ENCODE peak calls at places on chromosomes 7 and 10, in ten cellular contexts. V is fibroblast of lung; O is mesenchymal stem cell; J is astrocyte; P is tibial nerve; C is CD4-positive, alpha-beta memory T cell; H is small intestine; K is A549; T is adrenal gland; I is brain microvascular endothelial cell. U is an unnamed sample.

GRCh38 chr10:49385939-49386922 is 9.7 kb downstream of the DRGX start:
- DNase-seq in V (no peak), O (no peak), J (no peak), P (no peak), C (no peak), H (no peak), K (no peak), T (no peak), I (no peak), U (no peak)

GRCh38 chr7:132456418-132456817 is 119.9 kb downstream of the PLXNA4 start:
- DNase-seq in V (no peak), O (no peak), J (no peak), P (no peak), C (no peak), H (no peak), K (no peak), T (no peak), I (no peak), U (no peak)

GRCh38 chr10:74901867-74902439 is 75.6 kb downstream of the KAT6B start:
- DNase-seq in V (no peak), O (no peak), J (no peak), P (no peak), C (no peak), H (no peak), K (no peak), T (no peak), I (no peak), U (no peak)

GRCh38 chr7:46463170-46463569 is 542.1 kb upstream of the IGFBP3 start:
- DNase-seq in V (no peak), O (no peak), J (no peak), P (no peak), C (no peak), H (peak; percentile 5), K (no peak), T (no peak), I (no peak), U (no peak)

GRCh38 chr7:131013716-131014115 is 279.7 kb upstream of the KLF14 start:
- DNase-seq in V (no peak), O (no peak), J (no peak), P (no peak), C (no peak), H (no peak), K (no peak), T (no peak), I (no peak), U (no peak)

GRCh38 chr7:78543976-78544375 is 745.4 kb downstream of the PHTF2 start:
- DNase-seq in V (no peak), O (no peak), J (no peak), P (no peak), C (no peak), H (no peak), K (no peak), T (no peak), I (no peak), U (no peak)

GRCh38 chr10:62050941-62051433 is 149.5 kb downstream of the ARID5B start:
- DNase-seq in V (peak; percentile 96), O (peak; percentile 96), J (peak; percentile 96), P (peak; percentile 68), C (peak; percentile 83), H (no peak), K (peak; percentile 81), T (peak; percentile 72), I (peak; percentile 96), U (peak; percentile 66)

GRCh38 chr7:83001362-83002040 is 161.2 kb downstream of the PCLO start:
- DNase-seq in V (peak; percentile 64), O (peak; percentile 44), J (peak; percentile 60), P (no peak), C (no peak), H (no peak), K (no peak), T (no peak), I (peak; percentile 6), U (no peak)

GRCh38 chr10:74882427-74882826 is 56.0 kb downstream of the KAT6B start:
- DNase-seq in V (peak; percentile 30), O (peak; percentile 63), J (peak; percentile 19), P (no peak), C (no peak), H (no peak), K (no peak), T (no peak), I (no peak), U (no peak)

GRCh38 chr10:110918633-110919348 is at the start of gene BBIP1:
- DNase-seq in V (peak; percentile 100), O (peak; percentile 100), J (peak; percentile 100), P (peak; percentile 98), C (no peak), H (peak; percentile 100), K (peak; percentile 99), T (no peak), I (peak; percentile 100), U (peak; percentile 98)

GRCh38 chr7:80721880-80722595 is 83.6 kb downstream of the CD36 start:
- DNase-seq in V (peak; percentile 92), O (peak; percentile 91), J (peak; percentile 88), P (no peak), C (no peak), H (peak; percentile 55), K (peak; percentile 85), T (peak; percentile 16), I (peak; percentile 82), U (no peak)

GRCh38 chr7:95511716-95512260 is 26.0 kb downstream of the ASB4 start:
- DNase-seq in V (peak; percentile 54), O (peak; percentile 77), J (peak; percentile 30), P (peak; percentile 95), C (peak; percentile 16), H (peak; percentile 76), K (peak; percentile 85), T (peak; percentile 92), I (peak; percentile 76), U (peak; percentile 50)

GRCh38 chr7:34187908-34188307 is 282.6 kb downstream of the BMPER start:
- DNase-seq in V (peak; percentile 16), O (no peak), J (no peak), P (no peak), C (no peak), H (no peak), K (no peak), T (no peak), I (peak; percentile 6), U (no peak)

DNA sequence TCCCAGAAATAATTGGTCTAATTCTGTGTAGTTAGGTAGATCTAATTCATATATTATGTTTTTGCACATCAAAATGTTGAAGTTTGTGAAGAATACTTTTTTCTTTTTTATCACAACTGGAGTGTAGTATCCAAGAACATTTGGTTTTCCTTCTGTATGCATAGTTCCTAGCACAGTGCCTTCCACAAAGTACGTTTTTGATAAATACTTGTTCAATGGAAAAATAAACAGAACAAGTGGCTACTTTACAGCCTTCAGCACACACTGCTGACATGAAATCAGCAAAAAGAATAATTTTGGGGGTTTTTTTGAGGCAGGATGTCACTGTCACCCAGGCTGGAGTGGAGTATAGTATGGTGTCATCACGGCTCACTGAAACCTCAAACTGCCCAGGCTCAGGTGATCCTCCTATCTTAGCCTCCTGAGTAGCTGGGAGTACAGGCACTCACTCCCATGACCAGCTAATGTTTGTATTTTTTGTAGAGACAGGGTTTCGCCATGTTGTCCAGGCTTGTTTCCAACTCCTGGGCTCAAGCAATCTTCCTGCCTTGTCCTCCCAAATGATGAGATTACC is 27.9 kb downstream of the TARP start:
- DNase-seq in V (no peak), O (no peak), J (no peak), P (no peak), C (no peak), H (no peak), K (no peak), T (no peak), I (no peak), U (no peak)
- H3K27ac ChIP-seq in V (no peak overlapping the region), O (no peak overlapping the region), J (no peak overlapping the region), P (no peak overlapping the region), C (no peak overlapping the region), H (no peak overlapping the region), K (no peak overlapping the region), T (no peak overlapping the region), I (no peak overlapping the region), U (no peak overlapping the region)

DNA sequence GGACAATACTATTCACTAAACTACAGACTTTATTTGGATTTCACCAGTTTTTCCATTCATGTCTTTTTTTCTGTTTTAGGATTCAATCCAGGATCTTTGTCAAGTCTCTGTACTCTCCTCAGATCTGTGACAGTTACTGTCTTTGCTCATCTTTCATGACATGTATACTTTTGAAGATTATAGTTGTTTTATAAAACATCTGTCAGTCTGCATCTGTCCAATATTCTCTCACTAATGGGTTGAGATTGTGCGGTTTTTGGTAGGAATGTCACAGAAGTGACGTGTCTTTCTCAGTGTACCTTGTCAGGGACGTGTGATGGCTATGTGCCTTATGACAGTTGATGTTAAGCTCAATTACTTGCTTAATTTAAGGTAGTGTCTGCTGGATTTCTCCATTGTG is 124.9 kb upstream of the TPK1 start:
- DNase-seq in V (no peak), O (no peak), J (no peak), P (no peak), C (no peak), H (no peak), K (no peak), T (no peak), I (no peak), U (no peak)
- H3K4me3 ChIP-seq in V (no peak overlapping the region), O (no peak overlapping the region), J (no peak overlapping the region), P (no peak overlapping the region), C (no peak overlapping the region), H (no peak overlapping the region), K (no peak overlapping the region), T (no peak overlapping the region), I (no peak overlapping the region), U (no peak overlapping the region)

DNA sequence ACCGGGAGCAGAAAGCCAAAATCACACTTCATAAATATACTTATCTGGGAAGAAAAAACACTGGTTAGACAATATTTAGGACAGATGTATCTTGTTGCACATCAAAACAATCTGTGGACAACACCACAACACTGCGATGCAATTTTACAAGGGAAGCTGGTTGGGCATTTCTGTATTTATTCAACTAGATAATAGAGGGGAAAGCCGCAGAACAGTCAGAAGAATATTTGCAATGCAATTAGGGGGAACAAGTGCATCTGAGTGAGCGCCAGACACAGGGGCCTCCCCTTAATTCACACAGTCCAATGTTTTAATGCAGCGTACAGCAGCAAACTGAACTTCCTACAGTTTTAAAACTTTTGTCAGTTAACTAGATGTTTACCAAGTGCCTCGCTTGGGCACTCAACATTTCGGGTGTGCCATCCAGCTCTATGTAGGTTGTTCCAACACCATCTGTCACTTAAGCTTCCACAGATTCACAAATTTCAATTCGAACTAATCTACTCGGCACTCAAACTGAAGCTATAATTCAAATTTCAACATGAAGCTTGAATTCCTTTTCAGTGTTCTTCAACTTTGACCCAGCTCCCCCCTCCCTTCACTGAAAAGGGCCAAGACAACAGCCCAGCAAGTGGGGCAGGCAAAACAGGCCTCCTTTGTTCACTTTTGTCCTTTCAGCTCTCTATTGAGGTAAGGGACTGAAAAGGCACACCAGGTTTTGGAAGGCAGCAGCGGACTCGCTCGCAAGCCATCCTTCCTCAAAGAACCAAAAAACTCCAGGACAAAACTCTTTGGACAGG is 7.3 kb downstream of the NRCAM start:
- DNase-seq in V (no peak), O (no peak), J (no peak), P (no peak), C (no peak), H (no peak), K (no peak), T (no peak), I (no peak), U (no peak)
- H3K27ac ChIP-seq in V (no peak overlapping the region), O (no peak overlapping the region), J (no peak overlapping the region), P (peak overlapping the region; percentile 79), C (no peak overlapping the region), H (no peak overlapping the region), K (peak overlapping the region; percentile 2), T (no peak overlapping the region), I (no peak overlapping the region), U (no peak overlapping the region)

DNA sequence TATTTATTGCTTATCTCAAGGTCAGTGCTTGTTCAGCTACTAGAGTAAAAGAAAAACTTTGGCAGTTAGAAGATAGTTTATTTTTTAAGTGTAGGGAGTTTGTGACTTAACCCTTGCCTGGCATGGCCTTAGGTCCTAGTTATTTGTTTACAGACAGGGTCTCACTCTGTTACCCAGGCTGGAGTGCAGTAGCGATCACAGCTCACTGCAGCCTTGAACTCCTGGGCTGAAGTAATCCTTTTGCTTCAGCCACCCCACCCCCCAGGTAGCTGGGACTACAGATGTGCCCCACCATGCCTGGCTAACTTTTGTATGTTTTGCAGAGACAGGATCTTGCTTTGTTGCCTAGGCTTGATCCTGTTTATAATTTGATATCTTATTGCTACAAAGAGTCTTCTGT is 4.2 kb downstream of the ANLN start:
- DNase-seq in V (no peak), O (peak; percentile 25), J (no peak), P (no peak), C (no peak), H (no peak), K (no peak), T (peak; percentile 7), I (peak; percentile 17), U (no peak)
- H3K4me3 ChIP-seq in V (no peak overlapping the region), O (no peak overlapping the region), J (peak overlapping the region; percentile 39), P (no peak overlapping the region), C (no peak overlapping the region), H (no peak overlapping the region), K (no peak overlapping the region), T (no peak overlapping the region), I (no peak overlapping the region), U (no peak overlapping the region)

U was measured in heart left ventricle.